ENCODE peak calls at places on chromosomes 12 and 14, in nine cellular contexts. One of them, this sample, is unnamed.

GRCh38 chr12:11607313-11608081 is 42.0 kb upstream of the ETV6 start:
- DNase-seq in left ventricle myocardium inferior: no peak
- DNase-seq in H9: no peak
- DNase-seq in PC-3: no peak
- DNase-seq in endothelial cell of umbilical vein: no peak
- DNase-seq in thoracic aorta: no peak
- DNase-seq in mucosa of descending colon: peak; percentile 64
- DNase-seq in right atrium auricular region: no peak
- DNase-seq in vagina: no peak
- DNase-seq in this sample: no peak

GRCh38 chr14:54310151-54310851 is 86.5 kb upstream of the CDKN3 start:
- DNase-seq in left ventricle myocardium inferior: no peak
- DNase-seq in H9: no peak
- DNase-seq in PC-3: peak; percentile 78
- DNase-seq in endothelial cell of umbilical vein: no peak
- DNase-seq in thoracic aorta: no peak
- DNase-seq in mucosa of descending colon: no peak
- DNase-seq in right atrium auricular region: no peak
- DNase-seq in vagina: no peak
- DNase-seq in this sample: no peak

GRCh38 chr12:13001725-13002040 is 1.6 kb upstream of the HEBP1 start:
- DNase-seq in left ventricle myocardium inferior: no peak
- DNase-seq in H9: no peak
- DNase-seq in PC-3: no peak
- DNase-seq in endothelial cell of umbilical vein: no peak
- DNase-seq in thoracic aorta: no peak
- DNase-seq in mucosa of descending colon: no peak
- DNase-seq in right atrium auricular region: no peak
- DNase-seq in vagina: no peak
- DNase-seq in this sample: no peak

GRCh38 chr12:53973093-53974042 is at the start of gene HOXC11:
- DNase-seq in left ventricle myocardium inferior: no peak
- DNase-seq in H9: peak; percentile 74
- DNase-seq in PC-3: peak; percentile 12
- DNase-seq in endothelial cell of umbilical vein: no peak
- DNase-seq in thoracic aorta: no peak
- DNase-seq in mucosa of descending colon: no peak
- DNase-seq in right atrium auricular region: no peak
- DNase-seq in vagina: no peak
- DNase-seq in this sample: no peak

GRCh38 chr12:78392918-78393317 is 471.7 kb upstream of the SYT1 start:
- DNase-seq in left ventricle myocardium inferior: no peak
- DNase-seq in H9: no peak
- DNase-seq in PC-3: peak; percentile 56
- DNase-seq in endothelial cell of umbilical vein: peak; percentile 2
- DNase-seq in thoracic aorta: no peak
- DNase-seq in mucosa of descending colon: no peak
- DNase-seq in right atrium auricular region: no peak
- DNase-seq in vagina: no peak
- DNase-seq in this sample: no peak

GRCh38 chr12:75505706-75506312 is 5.6 kb downstream of the KRR1 start:
- DNase-seq in left ventricle myocardium inferior: no peak
- DNase-seq in H9: no peak
- DNase-seq in PC-3: peak; percentile 64
- DNase-seq in endothelial cell of umbilical vein: peak; percentile 60
- DNase-seq in thoracic aorta: no peak
- DNase-seq in mucosa of descending colon: no peak
- DNase-seq in right atrium auricular region: no peak
- DNase-seq in vagina: no peak
- DNase-seq in this sample: no peak

GRCh38 chr14:67973415-67973814 is 153.8 kb downstream of the RAD51B start:
- DNase-seq in left ventricle myocardium inferior: no peak
- DNase-seq in H9: no peak
- DNase-seq in PC-3: no peak
- DNase-seq in endothelial cell of umbilical vein: no peak
- DNase-seq in thoracic aorta: no peak
- DNase-seq in mucosa of descending colon: no peak
- DNase-seq in right atrium auricular region: no peak
- DNase-seq in vagina: no peak
- DNase-seq in this sample: no peak

GRCh38 chr12:109890620-109891019 is 9.5 kb upstream of the TCHP start:
- DNase-seq in left ventricle myocardium inferior: no peak
- DNase-seq in H9: no peak
- DNase-seq in PC-3: no peak
- DNase-seq in endothelial cell of umbilical vein: no peak
- DNase-seq in thoracic aorta: no peak
- DNase-seq in mucosa of descending colon: no peak
- DNase-seq in right atrium auricular region: no peak
- DNase-seq in vagina: no peak
- DNase-seq in this sample: no peak

GRCh38 chr14:93081875-93082570 is 33.7 kb downstream of the ITPK1 start:
- DNase-seq in left ventricle myocardium inferior: no peak
- DNase-seq in H9: no peak
- DNase-seq in PC-3: no peak
- DNase-seq in endothelial cell of umbilical vein: no peak
- DNase-seq in thoracic aorta: no peak
- DNase-seq in mucosa of descending colon: no peak
- DNase-seq in right atrium auricular region: no peak
- DNase-seq in vagina: no peak
- DNase-seq in this sample: no peak

GRCh38 chr14:93054876-93055275 is 60.8 kb downstream of the ITPK1 start:
- DNase-seq in left ventricle myocardium inferior: no peak
- DNase-seq in H9: no peak
- DNase-seq in PC-3: no peak
- DNase-seq in endothelial cell of umbilical vein: no peak
- DNase-seq in thoracic aorta: no peak
- DNase-seq in mucosa of descending colon: peak; percentile 33
- DNase-seq in right atrium auricular region: no peak
- DNase-seq in vagina: no peak
- DNase-seq in this sample: no peak

GRCh38 chr14:65551019-65551643 is 138.6 kb downstream of the FUT8 start:
- DNase-seq in left ventricle myocardium inferior: no peak
- DNase-seq in H9: no peak
- DNase-seq in PC-3: no peak
- DNase-seq in endothelial cell of umbilical vein: no peak
- DNase-seq in thoracic aorta: no peak
- DNase-seq in mucosa of descending colon: no peak
- DNase-seq in right atrium auricular region: no peak
- DNase-seq in vagina: no peak
- DNase-seq in this sample: no peak

GRCh38 chr12:57149309-57149900 is 2.0 kb upstream of the LRP1-AS start:
- DNase-seq in left ventricle myocardium inferior: peak; percentile 82
- DNase-seq in H9: no peak
- DNase-seq in PC-3: no peak
- DNase-seq in endothelial cell of umbilical vein: no peak
- DNase-seq in thoracic aorta: no peak
- DNase-seq in mucosa of descending colon: peak; percentile 81
- DNase-seq in right atrium auricular region: peak; percentile 88
- DNase-seq in vagina: no peak
- DNase-seq in this sample: peak; percentile 55

GRCh38 chr12:80205960-80206359 is 106.6 kb downstream of the OTOGL start:
- DNase-seq in left ventricle myocardium inferior: no peak
- DNase-seq in H9: no peak
- DNase-seq in PC-3: no peak
- DNase-seq in endothelial cell of umbilical vein: no peak
- DNase-seq in thoracic aorta: no peak
- DNase-seq in mucosa of descending colon: no peak
- DNase-seq in right atrium auricular region: no peak
- DNase-seq in vagina: no peak
- DNase-seq in this sample: no peak

GRCh38 chr12:113702796-113703195 is 231.1 kb upstream of the LHX5 start:
- DNase-seq in left ventricle myocardium inferior: no peak
- DNase-seq in H9: no peak
- DNase-seq in PC-3: no peak
- DNase-seq in endothelial cell of umbilical vein: no peak
- DNase-seq in thoracic aorta: no peak
- DNase-seq in mucosa of descending colon: no peak
- DNase-seq in right atrium auricular region: no peak
- DNase-seq in vagina: no peak
- DNase-seq in this sample: no peak

GRCh38 chr12:57958061-57958657 is 16.8 kb downstream of the ATP23 start:
- DNase-seq in left ventricle myocardium inferior: no peak
- DNase-seq in H9: no peak
- DNase-seq in PC-3: no peak
- DNase-seq in endothelial cell of umbilical vein: no peak
- DNase-seq in thoracic aorta: no peak
- DNase-seq in mucosa of descending colon: no peak
- DNase-seq in right atrium auricular region: no peak
- DNase-seq in vagina: no peak
- DNase-seq in this sample: no peak

GRCh38 chr14:58783801-58784511 is 146.2 kb downstream of the DACT1 start:
- DNase-seq in left ventricle myocardium inferior: no peak
- DNase-seq in H9: no peak
- DNase-seq in PC-3: no peak
- DNase-seq in endothelial cell of umbilical vein: no peak
- DNase-seq in thoracic aorta: no peak
- DNase-seq in mucosa of descending colon: no peak
- DNase-seq in right atrium auricular region: no peak
- DNase-seq in vagina: no peak
- DNase-seq in this sample: no peak

GRCh38 chr14:61539631-61540030 is 155.7 kb upstream of the HIF1A start:
- DNase-seq in left ventricle myocardium inferior: no peak
- DNase-seq in H9: no peak
- DNase-seq in PC-3: no peak
- DNase-seq in endothelial cell of umbilical vein: no peak
- DNase-seq in thoracic aorta: no peak
- DNase-seq in mucosa of descending colon: no peak
- DNase-seq in right atrium auricular region: no peak
- DNase-seq in vagina: no peak
- DNase-seq in this sample: no peak
- H3K4me1 ChIP-seq in left ventricle myocardium inferior: peaks cover 70% of the 10 kb centered on the region
- H3K4me1 ChIP-seq in H9: peaks cover 6% of the 10 kb centered on the region
- H3K4me1 ChIP-seq in PC-3: peaks cover 46% of the 10 kb centered on the region
- H3K4me1 ChIP-seq in endothelial cell of umbilical vein: peaks cover 22% of the 10 kb centered on the region
- H3K4me1 ChIP-seq in thoracic aorta: peaks cover 20% of the 10 kb centered on the region
- H3K4me1 ChIP-seq in mucosa of descending colon: peaks cover 20% of the 10 kb centered on the region
- H3K4me1 ChIP-seq in right atrium auricular region: no peaks in the 10 kb centered on the region
- H3K4me1 ChIP-seq in vagina: peaks cover 42% of the 10 kb centered on the region
- H3K4me1 ChIP-seq in this sample: peaks cover 18% of the 10 kb centered on the region

GRCh38 chr12:121723200-121723599 is 10.6 kb downstream of the TMEM120B start:
- DNase-seq in left ventricle myocardium inferior: no peak
- DNase-seq in H9: no peak
- DNase-seq in PC-3: no peak
- DNase-seq in endothelial cell of umbilical vein: no peak
- DNase-seq in thoracic aorta: no peak
- DNase-seq in mucosa of descending colon: no peak
- DNase-seq in right atrium auricular region: no peak
- DNase-seq in vagina: no peak
- DNase-seq in this sample: no peak
- TF ChIP-seq CTCF in left ventricle myocardium inferior: no peak
- TF ChIP-seq CTCF in H9: no peak
- TF ChIP-seq CTCF in PC-3: no peak
- TF ChIP-seq CTCF in endothelial cell of umbilical vein: no peak
- TF ChIP-seq CTCF in thoracic aorta: no peak
- TF ChIP-seq CTCF in mucosa of descending colon: no peak
- TF ChIP-seq CTCF in right atrium auricular region: no peak
- TF ChIP-seq CTCF in vagina: no peak
- TF ChIP-seq CTCF in this sample: no peak

DNA sequence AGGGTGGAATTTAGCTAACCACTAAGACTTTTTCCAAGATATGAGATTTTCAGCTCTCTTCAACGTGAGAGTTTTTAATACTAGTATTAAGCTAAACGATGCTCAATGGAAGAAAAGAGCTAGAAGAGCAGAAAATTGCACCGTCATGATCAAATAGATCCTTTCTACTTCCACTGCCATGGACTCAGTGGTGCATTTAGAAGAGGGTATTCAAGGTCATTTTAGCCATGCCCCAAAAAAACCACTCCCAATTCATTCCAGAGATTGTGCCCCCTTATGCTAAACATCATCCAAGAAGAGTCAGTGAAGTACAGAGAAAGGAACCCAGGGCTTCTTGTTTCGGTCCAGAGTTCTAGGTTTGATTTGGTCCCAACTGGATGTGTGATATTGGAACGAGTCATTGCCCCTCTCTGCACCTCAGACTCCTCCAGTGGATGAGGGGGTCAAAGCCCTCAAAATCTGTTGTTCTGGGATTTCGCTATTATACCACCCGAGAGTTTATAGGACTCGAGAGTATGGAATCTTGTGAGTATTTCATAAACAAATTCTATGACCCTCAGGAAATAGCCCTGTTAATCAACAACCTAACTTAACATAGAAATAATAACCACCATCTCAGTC is 55.2 kb downstream of the DAD1 start:
- DNase-seq in left ventricle myocardium inferior: no peak
- DNase-seq in H9: no peak
- DNase-seq in PC-3: no peak
- DNase-seq in endothelial cell of umbilical vein: no peak
- DNase-seq in thoracic aorta: no peak
- DNase-seq in mucosa of descending colon: no peak
- DNase-seq in right atrium auricular region: no peak
- DNase-seq in vagina: no peak
- DNase-seq in this sample: no peak
- H3K4me1 ChIP-seq in left ventricle myocardium inferior: peaks cover 47% of the 10 kb centered on the region
- H3K4me1 ChIP-seq in H9: no peaks in the 10 kb centered on the region
- H3K4me1 ChIP-seq in PC-3: peaks cover 15% of the 10 kb centered on the region
- H3K4me1 ChIP-seq in endothelial cell of umbilical vein: peaks cover 33% of the 10 kb centered on the region
- H3K4me1 ChIP-seq in thoracic aorta: peaks cover 16% of the 10 kb centered on the region
- H3K4me1 ChIP-seq in mucosa of descending colon: no peaks in the 10 kb centered on the region
- H3K4me1 ChIP-seq in right atrium auricular region: no peaks in the 10 kb centered on the region
- H3K4me1 ChIP-seq in vagina: peaks cover 24% of the 10 kb centered on the region
- H3K4me1 ChIP-seq in this sample: no peaks in the 10 kb centered on the region

DNA sequence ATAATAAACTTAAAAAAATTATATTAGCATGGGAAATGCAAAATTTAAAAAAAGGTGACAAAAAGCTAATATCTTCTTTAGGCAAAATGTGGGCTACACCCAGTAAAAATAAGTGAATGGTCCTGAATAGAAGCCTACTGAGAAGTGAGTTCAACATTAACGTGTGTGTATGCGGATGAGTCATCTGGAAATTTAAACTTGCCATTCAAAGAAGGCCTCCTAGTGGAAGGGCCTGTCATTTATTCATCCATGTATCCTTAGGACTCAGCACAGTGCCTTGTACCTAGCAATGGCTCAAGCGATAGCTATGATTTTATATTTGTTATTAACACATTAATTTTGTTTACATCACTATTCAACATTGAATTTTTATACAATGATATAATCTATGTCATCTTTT is 226.2 kb downstream of the NUBPL start:
- DNase-seq in left ventricle myocardium inferior: no peak
- DNase-seq in H9: no peak
- DNase-seq in PC-3: peak; percentile 57
- DNase-seq in endothelial cell of umbilical vein: no peak
- DNase-seq in thoracic aorta: no peak
- DNase-seq in mucosa of descending colon: no peak
- DNase-seq in right atrium auricular region: no peak
- DNase-seq in vagina: no peak
- DNase-seq in this sample: no peak
- TF ChIP-seq CTCF in left ventricle myocardium inferior: peak; percentile 21
- TF ChIP-seq CTCF in H9: peak; percentile 20
- TF ChIP-seq CTCF in PC-3: peak; percentile 49
- TF ChIP-seq CTCF in endothelial cell of umbilical vein: no peak
- TF ChIP-seq CTCF in thoracic aorta: no peak
- TF ChIP-seq CTCF in mucosa of descending colon: no peak
- TF ChIP-seq CTCF in right atrium auricular region: no peak
- TF ChIP-seq CTCF in vagina: no peak
- TF ChIP-seq CTCF in this sample: no peak

DNA sequence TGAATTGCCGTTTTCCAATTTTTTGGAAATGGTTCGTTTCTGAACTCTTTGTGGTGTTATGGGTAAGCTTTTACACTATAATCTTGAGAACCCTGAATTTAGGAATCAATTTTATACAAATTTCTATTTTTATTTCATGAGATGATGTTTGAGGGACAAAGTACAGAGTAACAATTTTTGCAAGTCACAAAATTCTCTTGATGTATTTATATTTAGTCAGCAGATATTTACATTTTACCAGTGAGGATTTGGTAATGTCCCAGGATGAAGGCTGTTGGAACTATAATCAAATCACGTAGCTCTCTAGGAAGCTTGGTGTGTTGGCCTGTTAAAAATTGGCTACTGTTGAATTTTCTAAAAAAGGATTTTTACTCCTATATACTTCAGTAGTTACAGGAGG is 24.2 kb downstream of the GPATCH2L start:
- DNase-seq in left ventricle myocardium inferior: no peak
- DNase-seq in H9: no peak
- DNase-seq in PC-3: no peak
- DNase-seq in endothelial cell of umbilical vein: no peak
- DNase-seq in thoracic aorta: no peak
- DNase-seq in mucosa of descending colon: no peak
- DNase-seq in right atrium auricular region: no peak
- DNase-seq in vagina: no peak
- DNase-seq in this sample: no peak
- H3K4me1 ChIP-seq in left ventricle myocardium inferior: no peaks in the 10 kb centered on the region
- H3K4me1 ChIP-seq in H9: no peaks in the 10 kb centered on the region
- H3K4me1 ChIP-seq in PC-3: no peaks in the 10 kb centered on the region
- H3K4me1 ChIP-seq in endothelial cell of umbilical vein: no peaks in the 10 kb centered on the region
- H3K4me1 ChIP-seq in thoracic aorta: no peaks in the 10 kb centered on the region
- H3K4me1 ChIP-seq in mucosa of descending colon: no peaks in the 10 kb centered on the region
- H3K4me1 ChIP-seq in right atrium auricular region: no peaks in the 10 kb centered on the region
- H3K4me1 ChIP-seq in vagina: no peaks in the 10 kb centered on the region
- H3K4me1 ChIP-seq in this sample: no peaks in the 10 kb centered on the region